ENCODE peak calls at places on chromosomes 3 and 15, in eight cellular contexts. K is AG04450; G is body of pancreas; Y is fibroblast of lung; W is WERI-Rb-1; R is uterus; O is upper lobe of right lung; H is CD8-positive, alpha-beta T cell. Z is an unnamed sample.

GRCh38 chr3:167843886-167844285 is 108.4 kb downstream of the SERPINI1 start:
- DNase-seq in K (no peak), G (no peak), Y (no peak), W (no peak), R (no peak), O (no peak), H (no peak), Z (no peak)

GRCh38 chr3:170508876-170509275 is 77.0 kb downstream of the SLC7A14 start:
- DNase-seq in K (no peak), G (no peak), Y (no peak), W (no peak), R (no peak), O (no peak), H (no peak), Z (no peak)

GRCh38 chr3:123636431-123636841 is 51.6 kb upstream of the HACD2 start:
- DNase-seq in K (no peak), G (peak; percentile 95), Y (no peak), W (peak; percentile 97), R (no peak), O (no peak), H (no peak), Z (no peak)

GRCh38 chr3:194654443-194654842 is 17.5 kb downstream of the LSG1 start:
- DNase-seq in K (no peak), G (no peak), Y (no peak), W (no peak), R (no peak), O (no peak), H (no peak), Z (no peak)

GRCh38 chr3:174002543-174002942 is 605.0 kb downstream of the NLGN1 start:
- DNase-seq in K (no peak), G (no peak), Y (no peak), W (no peak), R (no peak), O (no peak), H (no peak), Z (no peak)

GRCh38 chr3:52782412-52783210 is 5.2 kb downstream of the ITIH1 start:
- DNase-seq in K (no peak), G (no peak), Y (no peak), W (no peak), R (peak; percentile 6), O (peak; percentile 40), H (no peak), Z (no peak)

GRCh38 chr3:188316723-188317070 is 162.7 kb downstream of the LPP start:
- DNase-seq in K (no peak), G (no peak), Y (no peak), W (no peak), R (no peak), O (no peak), H (no peak), Z (no peak)

GRCh38 chr15:58462547-58462946 is 30.8 kb downstream of the LIPC start:
- DNase-seq in K (no peak), G (no peak), Y (no peak), W (peak; percentile 58), R (no peak), O (no peak), H (no peak), Z (no peak)

GRCh38 chr3:107218864-107219269 is 158.4 kb upstream of the CCDC54 start:
- DNase-seq in K (no peak), G (no peak), Y (no peak), W (no peak), R (no peak), O (no peak), H (no peak), Z (no peak)

GRCh38 chr15:48861813-48862431 is 16.0 kb upstream of the EID1 start:
- DNase-seq in K (no peak), G (peak; percentile 25), Y (peak; percentile 67), W (peak; percentile 34), R (no peak), O (no peak), H (peak; percentile 9), Z (no peak)

GRCh38 chr3:79199966-79200365 is 567.8 kb downstream of the ROBO1 start:
- DNase-seq in K (no peak), G (no peak), Y (peak; percentile 43), W (no peak), R (no peak), O (no peak), H (no peak), Z (no peak)

GRCh38 chr3:101519685-101520365 is 6.8 kb upstream of the SENP7 start:
- DNase-seq in K (no peak), G (peak; percentile 60), Y (no peak), W (no peak), R (no peak), O (no peak), H (no peak), Z (no peak)

GRCh38 chr3:141646760-141647561 is 91.1 kb upstream of the RNF7 start:
- DNase-seq in K (no peak), G (peak; percentile 63), Y (peak; percentile 54), W (peak; percentile 52), R (no peak), O (no peak), H (no peak), Z (no peak)

GRCh38 chr3:119817964-119818363 is 36.1 kb downstream of the NR1I2 start:
- DNase-seq in K (no peak), G (no peak), Y (no peak), W (no peak), R (no peak), O (no peak), H (no peak), Z (no peak)

GRCh38 chr15:100602822-100603393 is 519 bp downstream of the ASB7 start:
- DNase-seq in K (no peak), G (peak; percentile 12), Y (peak; percentile 42), W (no peak), R (no peak), O (no peak), H (peak; percentile 29), Z (peak; percentile 83)

GRCh38 chr3:138332472-138333073 is 2.9 kb upstream of the NME9 start:
- DNase-seq in K (no peak), G (no peak), Y (peak; percentile 36), W (no peak), R (no peak), O (no peak), H (no peak), Z (no peak)

GRCh38 chr3:188807002-188807401 is 364.8 kb upstream of the TPRG1 start:
- DNase-seq in K (no peak), G (no peak), Y (peak; percentile 38), W (no peak), R (no peak), O (no peak), H (no peak), Z (no peak)

GRCh38 chr15:81023483-81024264 is 23.0 kb downstream of the TLNRD1 start:
- DNase-seq in K (no peak), G (peak; percentile 41), Y (peak; percentile 69), W (no peak), R (peak; percentile 48), O (peak; percentile 82), H (no peak), Z (no peak)

GRCh38 chr3:135927170-135927569 is 38.4 kb upstream of the PPP2R3A start:
- DNase-seq in K (no peak), G (no peak), Y (no peak), W (no peak), R (no peak), O (no peak), H (no peak), Z (no peak)

GRCh38 chr3:149833241-149833640 is 20.2 kb downstream of the RNF13 start:
- DNase-seq in K (no peak), G (no peak), Y (no peak), W (no peak), R (no peak), O (no peak), H (no peak), Z (no peak)
- H3K9me3 ChIP-seq in K (peaks cover 12% of the 10 kb centered on the region), G (peaks cover 28% of the 10 kb centered on the region), Y (no peaks in the 10 kb centered on the region), W (peaks cover 8% of the 10 kb centered on the region), R (peaks cover 11% of the 10 kb centered on the region), O (peaks cover 9% of the 10 kb centered on the region), H (peaks cover 7% of the 10 kb centered on the region), Z (peaks cover 34% of the 10 kb centered on the region)

DNA sequence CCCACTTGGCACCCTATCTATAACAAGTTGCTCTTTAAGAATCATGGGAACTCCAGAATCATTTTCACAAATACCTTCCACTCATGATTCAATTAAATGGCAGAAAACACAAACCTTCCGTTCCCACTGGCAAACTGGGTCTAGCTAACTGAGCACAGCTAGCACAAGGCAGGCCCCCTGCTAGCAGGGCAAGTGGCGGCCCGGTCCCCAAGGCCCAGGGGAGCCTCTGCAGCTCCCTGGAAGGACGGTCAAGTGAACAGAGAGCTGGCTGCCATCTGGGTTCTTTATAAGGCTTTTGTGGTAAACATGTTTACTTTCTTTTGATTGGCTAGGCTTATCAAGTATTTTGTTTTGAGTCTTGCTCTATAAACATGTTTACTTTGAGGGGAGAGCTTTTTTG is 81.5 kb downstream of the FOXP1 start:
- DNase-seq in K (no peak), G (no peak), Y (no peak), W (no peak), R (no peak), O (no peak), H (no peak), Z (no peak)
- H3K27ac ChIP-seq in K (no peak overlapping the region), G (no peak overlapping the region), Y (no peak overlapping the region), W (no peak overlapping the region), R (no peak overlapping the region), O (no peak overlapping the region), H (no peak overlapping the region), Z (peak overlapping the region; percentile 99)

GRCh38 chr15:25177955-25178801 is 223.4 kb downstream of the SNRPN start:
- DNase-seq in K (no peak), G (peak; percentile 4), Y (no peak), W (peak; percentile 3), R (peak; percentile 7), O (peak; percentile 56), H (no peak), Z (peak; percentile 62)

GRCh38 chr15:25180606-25181289 is 226.0 kb downstream of the SNRPN start:
- DNase-seq in K (no peak), G (peak; percentile 1), Y (no peak), W (peak; percentile 1), R (peak; percentile 3), O (peak; percentile 38), H (no peak), Z (peak; percentile 49)

GRCh38 chr15:25179673-25180511 is 225.1 kb downstream of the SNRPN start:
- DNase-seq in K (no peak), G (peak; percentile 10), Y (no peak), W (no peak), R (peak; percentile 5), O (peak; percentile 44), H (no peak), Z (peak; percentile 59)

GRCh38 chr15:25176991-25177954 is 222.5 kb downstream of the SNRPN start:
- DNase-seq in K (no peak), G (peak; percentile 9), Y (no peak), W (peak; percentile 1), R (peak; percentile 7), O (peak; percentile 48), H (no peak), Z (peak; percentile 65)

GRCh38 chr15:25178835-25179672 is 224.3 kb downstream of the SNRPN start:
- DNase-seq in K (no peak), G (peak; percentile 4), Y (no peak), W (peak; percentile 2), R (peak; percentile 4), O (peak; percentile 48), H (no peak), Z (peak; percentile 58)
- H3K9me3 ChIP-seq in K (peaks cover 90% of the 10 kb centered on the region), G (peaks cover 5% of the 10 kb centered on the region), Y (no peaks in the 10 kb centered on the region), W (peaks cover 16% of the 10 kb centered on the region), R (peaks cover 2% of the 10 kb centered on the region), O (peaks cover 13% of the 10 kb centered on the region), H (no peaks in the 10 kb centered on the region), Z (peaks cover 56% of the 10 kb centered on the region)

DNA sequence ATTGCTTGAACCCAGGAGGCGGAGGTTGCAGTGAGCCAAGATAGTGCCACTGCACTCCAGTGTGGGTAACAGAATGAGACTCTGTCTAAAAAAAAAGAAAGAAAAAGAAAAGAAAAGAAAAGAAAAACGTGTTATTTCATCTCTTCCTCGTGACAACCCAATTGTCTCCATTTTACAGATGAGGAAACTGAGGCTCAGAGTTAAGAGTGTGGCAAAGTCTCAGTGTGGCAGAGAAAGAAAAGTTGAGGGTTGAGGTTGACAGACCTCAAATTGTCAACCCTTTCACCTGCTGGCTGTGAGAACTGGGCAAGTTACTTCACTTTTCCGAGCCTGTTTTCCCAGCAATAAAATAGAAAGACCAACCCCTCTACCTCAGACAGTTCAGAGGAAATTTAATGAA is 59.6 kb downstream of the TM4SF4 start:
- DNase-seq in K (no peak), G (no peak), Y (no peak), W (no peak), R (no peak), O (no peak), H (no peak), Z (no peak)
- H3K27ac ChIP-seq in K (peak overlapping the region; percentile 12), G (no peak overlapping the region), Y (no peak overlapping the region), W (no peak overlapping the region), R (peak overlapping the region; percentile 73), O (no peak overlapping the region), H (no peak overlapping the region), Z (no peak overlapping the region)